ENCODE peak calls at places on chromosomes 1 and 21, in ten cellular contexts. Q is ovary, E is heart left ventricle, G is body of pancreas, F is endothelial cell of umbilical vein, Z is NB4, X is prostate gland, M is H54, U is upper lobe of left lung, N is A549. S is an unnamed sample.

GRCh38 chr1:9261496-9261895 is 26.9 kb downstream of the H6PD start:
- DNase-seq in Q (no peak), E (no peak), G (no peak), F (no peak), Z (no peak), X (no peak), M (no peak), U (peak), N (no peak), S (no peak)

GRCh38 chr1:33161061-33161681 is 20.7 kb downstream of the TRIM62 start:
- DNase-seq in Q (peak), E (peak), G (peak), F (peak), Z (no peak), X (no peak), M (no peak), U (peak), N (no peak), S (no peak)

GRCh38 chr1:19694298-19694697 is 29.6 kb downstream of the HTR6 start:
- DNase-seq in Q (no peak), E (no peak), G (no peak), F (no peak), Z (no peak), X (no peak), M (no peak), U (peak), N (no peak), S (no peak)

GRCh38 chr1:14602131-14602530 is 3.6 kb downstream of the KAZN start:
- DNase-seq in Q (peak), E (peak), G (peak), F (no peak), Z (no peak), X (no peak), M (no peak), U (no peak), N (no peak), S (no peak)

GRCh38 chr1:218345673-218346390 is 696 bp downstream of the TGFB2 start:
- DNase-seq in Q (peak), E (peak), G (peak), F (peak), Z (peak), X (peak), M (no peak), U (peak), N (peak), S (peak)

GRCh38 chr1:119410977-119411376 is 4.0 kb upstream of the HSD3B2 start:
- DNase-seq in Q (no peak), E (no peak), G (no peak), F (no peak), Z (no peak), X (no peak), M (no peak), U (no peak), N (no peak), S (no peak)

GRCh38 chr21:45598666-45599065 is 44.9 kb upstream of the PCBP3 start:
- DNase-seq in Q (no peak), E (no peak), G (no peak), F (no peak), Z (no peak), X (no peak), M (no peak), U (no peak), N (no peak), S (no peak)

GRCh38 chr1:173476664-173477285 is 360 bp upstream of the PRDX6 start:
- DNase-seq in Q (peak), E (peak), G (peak), F (peak), Z (peak), X (peak), M (peak), U (peak), N (peak), S (peak)

GRCh38 chr1:24415910-24416665 is 486 bp downstream of the NIPAL3 start:
- DNase-seq in Q (no peak), E (no peak), G (peak), F (no peak), Z (peak), X (peak), M (no peak), U (no peak), N (no peak), S (no peak)

GRCh38 chr1:83701396-83701795 is 297.5 kb downstream of the TTLL7 start:
- DNase-seq in Q (no peak), E (no peak), G (no peak), F (no peak), Z (no peak), X (no peak), M (no peak), U (no peak), N (no peak), S (no peak)

GRCh38 chr1:50423670-50424000 is 392 bp upstream of the DMRTA2 start:
- DNase-seq in Q (no peak), E (no peak), G (no peak), F (no peak), Z (peak), X (no peak), M (peak), U (peak), N (peak), S (peak)

GRCh38 chr1:218460367-218460766 is 115.2 kb downstream of the TGFB2 start:
- DNase-seq in Q (peak), E (peak), G (no peak), F (peak), Z (no peak), X (no peak), M (no peak), U (no peak), N (peak), S (no peak)

GRCh38 chr1:158043232-158043631 is 49.8 kb downstream of the KIRREL1 start:
- DNase-seq in Q (no peak), E (no peak), G (no peak), F (no peak), Z (no peak), X (no peak), M (no peak), U (no peak), N (no peak), S (no peak)

GRCh38 chr1:183870351-183871077 is 65.6 kb downstream of the RGL1 start:
- DNase-seq in Q (peak), E (peak), G (peak), F (no peak), Z (no peak), X (no peak), M (no peak), U (peak), N (no peak), S (no peak)

GRCh38 chr1:114112775-114113174 is 40.9 kb downstream of the SYT6 start:
- DNase-seq in Q (no peak), E (no peak), G (no peak), F (no peak), Z (no peak), X (no peak), M (no peak), U (no peak), N (peak), S (no peak)

GRCh38 chr1:31364561-31365255 is 8.2 kb downstream of the FABP3 start:
- DNase-seq in Q (no peak), E (no peak), G (peak), F (no peak), Z (no peak), X (peak), M (no peak), U (no peak), N (no peak), S (no peak)

GRCh38 chr1:26938659-26939025 is 17.1 kb downstream of the NUDC start:
- DNase-seq in Q (no peak), E (no peak), G (no peak), F (no peak), Z (no peak), X (no peak), M (no peak), U (no peak), N (no peak), S (no peak)

GRCh38 chr1:93411000-93411399 is 36.9 kb upstream of the FNBP1L start:
- DNase-seq in Q (no peak), E (no peak), G (no peak), F (no peak), Z (no peak), X (no peak), M (no peak), U (no peak), N (no peak), S (no peak)

GRCh38 chr1:93416183-93416582 is 31.7 kb upstream of the FNBP1L start:
- DNase-seq in Q (no peak), E (no peak), G (no peak), F (no peak), Z (peak), X (no peak), M (no peak), U (no peak), N (no peak), S (no peak)

GRCh38 chr1:93419344-93419743 is 28.6 kb upstream of the FNBP1L start:
- DNase-seq in Q (no peak), E (no peak), G (no peak), F (no peak), Z (no peak), X (no peak), M (no peak), U (no peak), N (no peak), S (no peak)

GRCh38 chr1:93420400-93420799 is 27.5 kb upstream of the FNBP1L start:
- DNase-seq in Q (no peak), E (no peak), G (no peak), F (no peak), Z (no peak), X (no peak), M (no peak), U (no peak), N (no peak), S (no peak)

DNA sequence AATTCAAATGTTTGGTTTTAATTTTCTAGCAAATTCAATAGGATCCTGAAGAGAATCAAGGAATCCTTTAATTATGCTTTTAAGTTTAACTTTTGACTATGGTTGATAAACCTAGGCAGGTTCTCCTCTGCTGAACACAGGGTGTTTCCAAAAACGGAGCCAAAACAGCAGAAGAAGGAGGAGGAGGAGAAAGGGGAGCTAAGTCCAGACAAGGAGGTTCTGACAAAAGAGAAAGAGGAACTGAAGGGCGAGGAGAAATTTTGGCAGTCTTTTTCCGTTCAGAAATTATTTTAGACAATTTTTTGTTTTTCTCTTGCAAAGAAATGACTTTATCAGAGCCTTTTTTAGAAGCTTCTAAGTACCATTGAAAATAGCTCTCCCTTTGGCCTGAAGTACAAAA is 33.2 kb upstream of the FNBP1L start:
- DNase-seq in Q (no peak), E (no peak), G (no peak), F (no peak), Z (no peak), X (no peak), M (no peak), U (no peak), N (no peak), S (no peak)
- TF ChIP-seq POLR2A in Q (no peak), E (no peak), G (no peak), F (no peak), Z (no peak), X (no peak), M (no peak), U (no peak), N (no peak), S (no peak)

DNA sequence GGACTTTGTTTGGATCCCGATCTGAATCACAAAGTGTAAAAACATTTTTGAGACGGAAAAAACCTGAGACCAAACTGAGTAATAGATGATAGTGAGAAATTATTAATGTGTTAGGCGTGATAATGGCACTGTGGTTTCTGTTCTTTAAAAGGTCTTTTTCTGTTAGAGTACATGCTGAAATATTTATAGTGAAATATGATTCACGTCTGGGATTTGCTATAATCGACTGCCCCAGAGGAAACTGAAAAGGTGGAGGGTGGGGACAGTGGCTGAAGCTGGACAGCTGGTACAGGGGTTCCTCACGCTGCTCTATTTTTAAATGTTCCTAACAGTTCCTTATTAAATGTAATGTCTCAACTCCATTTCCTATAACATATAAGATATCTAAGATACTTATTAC is 11.2 kb downstream of the URB1 start:
- DNase-seq in Q (no peak), E (no peak), G (no peak), F (no peak), Z (no peak), X (no peak), M (no peak), U (no peak), N (no peak), S (no peak)
- TF ChIP-seq POLR2A in Q (no peak), E (no peak), G (no peak), F (no peak), Z (no peak), X (no peak), M (no peak), U (no peak), N (no peak), S (no peak)

GRCh38 chr1:189149547-189150375 is 1327.9 kb downstream of the BRINP3 start:
- DNase-seq in Q (no peak), E (no peak), G (peak), F (no peak), Z (peak), X (no peak), M (no peak), U (peak), N (peak), S (no peak)
- TF ChIP-seq POLR2A in Q (no peak), E (no peak), G (no peak), F (no peak), Z (no peak), X (no peak), M (no peak), U (no peak), N (peak), S (no peak)

DNA sequence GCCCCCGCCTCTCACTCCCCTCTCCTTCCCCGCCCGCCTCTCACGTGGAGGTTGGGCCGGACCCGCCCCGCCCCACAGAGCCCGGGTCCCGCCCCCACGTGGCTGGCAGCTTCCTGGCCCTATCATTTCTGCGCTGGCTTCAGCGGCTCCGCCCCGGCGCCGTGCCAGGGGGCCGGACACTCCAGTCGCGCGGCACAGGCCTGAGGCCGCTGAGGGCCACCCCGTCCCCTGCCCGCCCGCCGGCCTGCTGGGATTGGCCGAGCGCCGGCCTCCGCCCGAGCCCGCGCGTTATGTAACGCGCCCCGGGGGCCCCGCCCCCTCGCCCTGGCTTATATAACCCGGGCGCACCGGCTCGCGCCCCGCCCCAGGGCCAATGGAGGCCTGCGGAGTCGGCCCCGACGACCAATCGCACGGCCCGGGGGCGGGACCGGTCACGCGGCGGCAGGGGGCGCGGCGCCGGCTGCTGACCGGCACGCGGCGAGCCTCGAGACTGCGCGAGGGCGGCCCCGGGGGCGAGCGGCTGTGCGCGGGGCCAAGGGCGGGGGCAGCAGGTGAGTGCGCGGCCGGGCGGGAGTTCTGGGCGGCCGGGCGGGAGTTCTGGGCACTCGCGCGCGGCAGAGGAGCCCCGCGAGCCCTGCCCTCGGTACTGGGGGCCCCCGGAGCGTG is at the start of gene PER3:
- DNase-seq in Q (peak), E (peak), G (peak), F (peak), Z (peak), X (peak), M (peak), U (peak), N (peak), S (peak)
- TF ChIP-seq POLR2A in Q (peak), E (no peak), G (no peak), F (no peak), Z (no peak), X (peak), M (no peak), U (no peak), N (no peak), S (no peak)